ENCODE peak calls at places on chromosomes 1 and 21, in eight cellular contexts. A is bronchial epithelial cell, B is ovary, S is A549, V is coronary artery, D is dorsolateral prefrontal cortex, Y is fibroblast of lung, G is mucosa of descending colon. H is an unnamed sample.

GRCh38 chr1:35935436-35935835 is 4.5 kb downstream of the AGO3 start:
- DNase-seq in G (no peak), V (no peak), D (no peak), A (no peak), B (no peak), Y (peak), S (no peak), H (no peak)

GRCh38 chr1:3611170-3612019 is at the start of gene MEGF6:
- DNase-seq in A (no peak), Y (peak), G (peak), D (no peak), V (no peak), S (peak), B (peak), H (no peak)

GRCh38 chr21:46562472-46562871 is 42.4 kb downstream of the S100B start:
- DNase-seq in Y (no peak), S (no peak), V (no peak), B (no peak), G (no peak), D (no peak), A (no peak), H (no peak)

GRCh38 chr1:61093525-61094137 is 11.3 kb downstream of the NFIA start:
- DNase-seq in D (no peak), Y (peak), S (no peak), B (no peak), A (no peak), G (no peak), V (no peak), H (peak)

GRCh38 chr1:8665824-8666223 is 151.6 kb downstream of the RERE start:
- DNase-seq in Y (no peak), V (no peak), D (no peak), A (no peak), S (no peak), G (no peak), B (no peak), H (no peak)

GRCh38 chr1:159296697-159297375 is 5.3 kb upstream of the FCER1A start:
- DNase-seq in D (no peak), S (no peak), V (no peak), A (no peak), G (no peak), Y (no peak), B (no peak), H (no peak)

GRCh38 chr21:45974073-45975016 is 7.2 kb upstream of the COL6A1 start:
- DNase-seq in V (peak), Y (peak), D (no peak), B (peak), S (no peak), A (no peak), G (peak), H (peak)

GRCh38 chr1:1990222-1990621 is 13.4 kb downstream of the CFAP74 start:
- DNase-seq in A (no peak), S (no peak), D (no peak), Y (no peak), G (no peak), B (peak), V (no peak), H (no peak)

GRCh38 chr1:68586766-68587165 is 89.9 kb upstream of the DEPDC1 start:
- DNase-seq in V (no peak), D (no peak), B (no peak), G (no peak), Y (no peak), S (no peak), A (no peak), H (no peak)

GRCh38 chr1:12712929-12713328 is 3.0 kb upstream of the AADACL3 start:
- DNase-seq in B (no peak), V (no peak), S (no peak), G (no peak), D (no peak), Y (no peak), A (no peak), H (no peak)

GRCh38 chr1:68355614-68356013 is 94.1 kb downstream of the RPE65 start:
- DNase-seq in V (no peak), G (no peak), A (no peak), Y (no peak), S (no peak), B (no peak), D (no peak), H (no peak)

GRCh38 chr1:243487649-243488227 is 231.9 kb downstream of the SDCCAG8 start:
- DNase-seq in D (no peak), Y (no peak), G (no peak), V (no peak), B (no peak), S (peak), A (peak), H (no peak)

GRCh38 chr1:241533375-241534115 is 1.4 kb downstream of the KMO start:
- DNase-seq in D (no peak), G (no peak), B (no peak), A (peak), S (no peak), V (no peak), Y (no peak), H (peak)

GRCh38 chr1:116095027-116095426 is 16.2 kb upstream of the MAB21L3 start:
- DNase-seq in A (no peak), Y (no peak), V (no peak), S (no peak), B (no peak), D (no peak), G (no peak), H (no peak)

GRCh38 chr1:241237873-241238272 is 119.1 kb downstream of the RGS7 start:
- DNase-seq in Y (no peak), D (no peak), A (no peak), G (no peak), B (no peak), S (no peak), V (no peak), H (no peak)

GRCh38 chr1:226199971-226200370 is 13.4 kb upstream of the ACBD3 start:
- DNase-seq in S (no peak), Y (no peak), G (no peak), A (no peak), V (no peak), B (no peak), D (no peak), H (no peak)

DNA sequence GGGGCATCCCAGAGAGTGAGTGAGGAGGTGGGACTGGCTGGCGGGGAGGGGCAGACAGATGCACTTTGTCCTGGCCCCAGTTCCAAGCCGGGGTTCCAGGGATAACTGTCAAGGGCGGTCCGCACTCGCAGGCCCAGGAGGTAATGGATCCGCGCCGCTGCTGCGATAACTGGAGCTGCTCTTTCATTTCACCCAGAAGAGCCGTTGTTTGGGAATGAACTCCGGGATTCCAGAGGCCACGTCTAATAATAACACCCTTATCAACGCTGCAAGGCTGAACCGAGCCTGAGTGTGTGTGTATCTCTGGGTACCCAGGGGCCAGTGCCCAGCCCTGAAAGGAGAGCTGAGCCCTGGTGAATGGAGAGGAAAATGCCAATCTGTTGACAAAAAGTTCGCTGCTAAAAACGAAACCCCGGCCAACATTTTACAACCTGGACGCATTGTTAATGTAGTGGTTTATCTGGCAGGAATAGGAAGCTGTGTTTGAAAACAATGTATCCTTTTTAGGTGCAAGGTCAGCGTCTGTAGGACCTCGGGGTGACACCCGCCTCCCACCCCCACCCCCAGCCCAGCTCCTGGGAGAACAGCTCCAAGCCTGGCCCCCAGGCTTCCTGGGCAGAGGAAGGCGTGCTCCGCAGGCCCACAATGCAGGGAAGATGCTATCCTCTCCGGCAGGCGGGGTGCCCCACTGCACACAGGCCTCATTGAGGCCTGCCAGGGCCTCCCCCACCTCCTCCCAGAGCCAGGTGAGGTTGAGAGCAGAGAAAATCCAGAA is 119.7 kb downstream of the PROX1 start:
- DNase-seq in B (peak), D (no peak), Y (peak), S (no peak), G (no peak), V (no peak), A (no peak), H (no peak)
- H3K4me3 ChIP-seq in B (peak), D (no peak), Y (peak), S (no peak), G (no peak), V (peak), A (peak), H (no peak)

GRCh38 chr1:93446837-93447451 is 974 bp upstream of the FNBP1L start:
- DNase-seq in Y (no peak), G (no peak), D (no peak), V (no peak), B (no peak), S (peak), A (peak), H (peak)
- H3K4me3 ChIP-seq in Y (peak), G (peak), D (peak), V (peak), B (peak), S (peak), A (peak), H (peak)

GRCh38 chr1:43267818-43268425 is 1.9 kb upstream of the TMEM125 start:
- DNase-seq in V (peak), S (no peak), A (no peak), Y (no peak), B (no peak), G (no peak), D (peak), H (no peak)

GRCh38 chr1:43271186-43272118 is 1.7 kb downstream of the TMEM125 start:
- DNase-seq in Y (peak), G (no peak), V (peak), B (no peak), S (no peak), D (peak), A (peak), H (no peak)

GRCh38 chr1:43270421-43271095 is 775 bp downstream of the TMEM125 start:
- DNase-seq in B (peak), G (peak), V (peak), A (peak), S (no peak), D (peak), Y (peak), H (peak)

GRCh38 chr1:43272161-43272560 is 2.4 kb downstream of the TMEM125 start:
- DNase-seq in D (peak), B (no peak), G (no peak), S (no peak), Y (no peak), V (peak), A (no peak), H (no peak)

GRCh38 chr1:43269627-43270375 is at the start of gene TMEM125:
- DNase-seq in G (peak), A (no peak), D (peak), Y (no peak), V (peak), S (no peak), B (no peak), H (no peak)
- H3K4me3 ChIP-seq in G (no peak), A (peak), D (no peak), Y (no peak), V (peak), S (no peak), B (no peak), H (no peak)

GRCh38 chr1:223750730-223751572 is 38.6 kb downstream of the CAPN2 start:
- DNase-seq in V (no peak), D (no peak), Y (no peak), G (no peak), S (no peak), A (no peak), B (no peak), H (no peak)

GRCh38 chr1:223745731-223746130 is 33.4 kb downstream of the CAPN2 start:
- DNase-seq in G (no peak), V (no peak), S (no peak), A (no peak), B (no peak), Y (peak), D (no peak), H (no peak)

GRCh38 chr1:223747838-223748335 is 35.5 kb downstream of the CAPN2 start:
- DNase-seq in S (no peak), G (no peak), A (no peak), D (no peak), V (no peak), Y (peak), B (peak), H (no peak)

GRCh38 chr1:223748405-223748772 is 36.0 kb downstream of the CAPN2 start:
- DNase-seq in B (no peak), G (no peak), A (no peak), S (no peak), D (no peak), V (no peak), Y (peak), H (no peak)

GRCh38 chr1:223748773-223749733 is 36.7 kb downstream of the CAPN2 start:
- DNase-seq in D (peak), Y (peak), B (peak), V (peak), A (no peak), G (peak), S (peak), H (no peak)
- H3K4me3 ChIP-seq in D (peak), Y (peak), B (peak), V (peak), A (no peak), G (no peak), S (peak), H (no peak)

GRCh38 chr1:195899762-195900352 is 708.4 kb downstream of the KCNT2 start:
- DNase-seq in A (peak), G (no peak), V (no peak), Y (peak), B (no peak), S (no peak), D (no peak), H (peak)
- H3K4me3 ChIP-seq in A (no peak), G (no peak), V (no peak), Y (no peak), B (no peak), S (no peak), D (no peak), H (no peak)

GRCh38 chr1:31666290-31666963 is 21.8 kb upstream of the PEF1 start:
- DNase-seq in Y (peak), B (no peak), S (peak), G (peak), V (no peak), D (peak), A (peak), H (peak)
- H3K4me3 ChIP-seq in Y (no peak), B (no peak), S (no peak), G (no peak), V (no peak), D (no peak), A (no peak), H (no peak)

GRCh38 chr1:921011-921837 is 2.5 kb upstream of the SAMD11 start:
- DNase-seq in G (no peak), D (no peak), A (peak), B (peak), S (peak), Y (peak), V (no peak), H (peak)
- H3K4me3 ChIP-seq in G (no peak), D (peak), A (no peak), B (no peak), S (peak), Y (no peak), V (peak), H (no peak)

H was measured in mammary epithelial cell.